ENCODE peak calls at places on chromosomes 4 and X, in four cellular contexts. One of them, this sample, is unnamed.

GRCh38 chrX:50450324-50450723 is 20.3 kb downstream of the DGKK start:
- DNase-seq in K562: no peak
- DNase-seq in HL-60: no peak
- DNase-seq in GM12878: no peak
- DNase-seq in this sample: no peak

GRCh38 chrX:132119821-132120220 is 8.0 kb downstream of the FRMD7 start:
- DNase-seq in GM12878: no peak
- DNase-seq in K562: no peak
- DNase-seq in HL-60: no peak
- DNase-seq in this sample: no peak

GRCh38 chrX:113980953-113981352 is 602.9 kb upstream of the HTR2C start:
- DNase-seq in HL-60: no peak
- DNase-seq in GM12878: no peak
- DNase-seq in K562: no peak
- DNase-seq in this sample: no peak

GRCh38 chrX:43868791-43869190 is 13.5 kb downstream of the MAOB start:
- DNase-seq in HL-60: no peak
- DNase-seq in GM12878: no peak
- DNase-seq in K562: no peak
- DNase-seq in this sample: no peak

GRCh38 chr4:105619193-105619931 is 66.9 kb downstream of the ARHGEF38 start:
- DNase-seq in HL-60: no peak
- DNase-seq in GM12878: no peak
- DNase-seq in K562: no peak
- DNase-seq in this sample: no peak

GRCh38 chrX:97863261-97863660 is 979.6 kb downstream of the RPA4 start:
- DNase-seq in GM12878: no peak
- DNase-seq in K562: no peak
- DNase-seq in HL-60: no peak
- DNase-seq in this sample: no peak

GRCh38 chr4:128524311-128524710 is 236.7 kb upstream of the PGRMC2 start:
- DNase-seq in HL-60: no peak
- DNase-seq in GM12878: no peak
- DNase-seq in K562: no peak
- DNase-seq in this sample: no peak

GRCh38 chr4:72326692-72327632 is 242.1 kb downstream of the ADAMTS3 start:
- DNase-seq in K562: peak
- DNase-seq in HL-60: no peak
- DNase-seq in GM12878: no peak
- DNase-seq in this sample: no peak

GRCh38 chr4:109025471-109026076 is 262.7 kb upstream of the ETNPPL start:
- DNase-seq in HL-60: no peak
- DNase-seq in GM12878: no peak
- DNase-seq in K562: no peak
- DNase-seq in this sample: no peak

GRCh38 chr4:185346975-185347601 is 48.6 kb downstream of the LRP2BP start:
- DNase-seq in GM12878: no peak
- DNase-seq in K562: no peak
- DNase-seq in HL-60: no peak
- DNase-seq in this sample: no peak

GRCh38 chr4:83855044-83855443 is 319.1 kb downstream of the GPAT3 start:
- DNase-seq in GM12878: no peak
- DNase-seq in HL-60: no peak
- DNase-seq in K562: no peak
- DNase-seq in this sample: no peak

GRCh38 chr4:40471923-40472322 is 136.8 kb downstream of the CHRNA9 start:
- DNase-seq in GM12878: no peak
- DNase-seq in K562: no peak
- DNase-seq in HL-60: no peak
- DNase-seq in this sample: no peak

GRCh38 chr4:88439161-88439760 is 17.7 kb upstream of the HERC5 start:
- DNase-seq in HL-60: no peak
- DNase-seq in GM12878: no peak
- DNase-seq in K562: no peak
- DNase-seq in this sample: no peak

GRCh38 chr4:21569638-21570037 is 378.9 kb downstream of the KCNIP4 start:
- DNase-seq in K562: no peak
- DNase-seq in HL-60: no peak
- DNase-seq in GM12878: no peak
- DNase-seq in this sample: no peak

GRCh38 chr4:15955670-15956069 is 7.3 kb downstream of the FGFBP2 start:
- DNase-seq in GM12878: no peak
- DNase-seq in K562: no peak
- DNase-seq in HL-60: no peak
- DNase-seq in this sample: no peak

GRCh38 chr4:110046588-110047049 is 133.9 kb downstream of the EGF start:
- DNase-seq in HL-60: no peak
- DNase-seq in K562: no peak
- DNase-seq in GM12878: no peak
- DNase-seq in this sample: no peak

GRCh38 chr4:105415281-105415744 is 58.5 kb downstream of the PPA2 start:
- DNase-seq in GM12878: no peak
- DNase-seq in HL-60: no peak
- DNase-seq in K562: no peak
- DNase-seq in this sample: no peak

GRCh38 chr4:26992657-26993361 is 132.2 kb downstream of the STIM2 start:
- DNase-seq in HL-60: no peak
- DNase-seq in GM12878: peak
- DNase-seq in K562: peak
- DNase-seq in this sample: no peak

DNA sequence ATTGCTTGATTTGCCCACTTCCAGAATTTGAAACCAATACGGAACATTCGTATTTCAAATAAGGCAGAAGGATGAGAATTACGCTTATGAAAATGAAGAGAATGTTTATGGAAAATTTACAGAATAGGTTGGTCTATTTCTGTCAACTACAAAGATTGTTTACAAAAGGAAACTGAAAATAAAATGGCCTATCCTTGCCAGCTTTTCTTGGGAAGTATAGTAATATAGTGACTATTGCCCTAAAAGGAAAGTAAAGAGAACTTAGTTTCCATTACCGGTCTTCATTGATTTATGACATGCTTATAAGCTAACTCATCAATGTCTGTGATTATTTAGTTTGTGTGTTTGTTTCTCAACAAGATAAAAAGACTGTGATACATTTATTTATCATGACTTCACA is 2.9 kb upstream of the SPRY1 start:
- DNase-seq in GM12878: no peak
- DNase-seq in K562: no peak
- DNase-seq in HL-60: no peak
- DNase-seq in this sample: no peak
- TF ChIP-seq SPI1 in GM12878: no peak
- TF ChIP-seq SPI1 in K562: no peak
- TF ChIP-seq SPI1 in HL-60: no peak
- TF ChIP-seq SPI1 in this sample: no peak

DNA sequence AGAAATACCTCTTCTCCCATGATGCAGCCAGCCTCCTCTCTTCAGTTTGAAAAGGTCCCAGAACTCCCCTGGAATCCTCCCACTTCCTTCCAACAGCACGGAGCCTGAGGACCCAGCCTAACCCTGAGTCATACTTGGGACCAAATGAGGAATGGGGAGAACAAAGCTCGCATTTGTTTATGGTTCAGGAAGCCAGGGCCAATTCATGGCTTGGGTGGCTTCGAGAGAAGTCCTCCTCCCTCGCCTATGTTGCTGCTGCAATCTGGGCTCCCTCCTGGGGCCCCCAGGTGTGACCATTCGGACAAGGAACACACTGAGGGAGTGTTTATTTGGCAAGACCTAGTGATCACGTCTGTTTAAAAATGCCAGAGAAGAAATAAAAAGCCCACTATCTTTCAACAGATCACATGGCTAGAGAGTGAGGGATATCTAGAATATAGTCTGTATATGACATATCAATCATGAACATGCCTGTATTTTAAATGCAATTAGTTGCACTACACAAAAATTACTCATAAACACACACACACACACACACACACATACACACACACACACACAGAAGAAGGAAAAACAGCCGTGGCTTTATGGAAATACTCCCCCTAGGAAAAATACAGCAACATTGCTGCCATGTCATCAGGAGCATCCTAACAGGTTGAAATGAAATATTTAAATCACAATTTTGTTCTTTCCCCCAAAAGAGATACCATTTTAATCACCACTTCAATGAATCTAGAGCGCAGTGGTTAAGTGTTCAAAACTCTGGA is 155.7 kb upstream of the MAP3K15 start:
- DNase-seq in GM12878: no peak
- DNase-seq in HL-60: no peak
- DNase-seq in K562: no peak
- DNase-seq in this sample: no peak
- TF ChIP-seq POLR2AphosphoS5 in GM12878: no peak
- TF ChIP-seq POLR2AphosphoS5 in HL-60: no peak
- TF ChIP-seq POLR2AphosphoS5 in K562: no peak
- TF ChIP-seq POLR2AphosphoS5 in this sample: no peak

GRCh38 chrX:39726810-39727209 is 370.9 kb downstream of the BCOR start:
- DNase-seq in GM12878: no peak
- DNase-seq in HL-60: no peak
- DNase-seq in K562: no peak
- DNase-seq in this sample: no peak
- TF ChIP-seq SPI1 in GM12878: no peak
- TF ChIP-seq SPI1 in HL-60: no peak
- TF ChIP-seq SPI1 in K562: no peak
- TF ChIP-seq SPI1 in this sample: no peak

GRCh38 chr4:7769936-7770674 is 169.6 kb downstream of the AFAP1 start:
- DNase-seq in HL-60: no peak
- DNase-seq in GM12878: no peak
- DNase-seq in K562: no peak
- DNase-seq in this sample: no peak
- TF ChIP-seq POLR2AphosphoS5 in HL-60: no peak
- TF ChIP-seq POLR2AphosphoS5 in GM12878: no peak
- TF ChIP-seq POLR2AphosphoS5 in K562: no peak
- TF ChIP-seq POLR2AphosphoS5 in this sample: no peak

GRCh38 chrX:8967471-8967870 is 66.5 kb downstream of the FAM9B start:
- DNase-seq in K562: no peak
- DNase-seq in GM12878: no peak
- DNase-seq in HL-60: no peak
- DNase-seq in this sample: no peak

DNA sequence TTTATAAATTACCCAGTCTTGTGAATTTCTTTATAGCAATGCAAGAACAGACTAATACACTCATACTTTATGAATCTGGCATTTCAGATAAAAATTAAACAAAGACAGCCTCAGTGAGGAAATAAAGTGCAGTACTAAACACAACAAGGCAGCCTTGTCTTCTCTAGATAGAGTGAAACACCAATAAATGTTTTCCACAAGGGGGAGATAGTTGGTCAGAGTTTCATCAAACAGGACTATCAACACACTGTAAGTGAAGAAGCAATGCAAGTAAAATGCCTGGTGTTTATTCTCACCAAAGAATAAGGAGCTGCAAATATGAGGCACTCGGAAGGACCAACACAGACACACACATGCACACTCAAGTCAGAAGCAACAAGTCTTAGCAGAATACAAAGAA is 62.8 kb downstream of the FAM9B start:
- DNase-seq in HL-60: peak
- DNase-seq in K562: peak
- DNase-seq in GM12878: no peak
- DNase-seq in this sample: no peak
- TF ChIP-seq SPI1 in HL-60: no peak
- TF ChIP-seq SPI1 in K562: no peak
- TF ChIP-seq SPI1 in GM12878: no peak
- TF ChIP-seq SPI1 in this sample: no peak

GRCh38 chrX:39058724-39059123 is 257.5 kb downstream of the MID1IP1 start:
- DNase-seq in HL-60: no peak
- DNase-seq in K562: no peak
- DNase-seq in GM12878: no peak
- DNase-seq in this sample: no peak

GRCh38 chrX:39065051-39065871 is 264.0 kb downstream of the MID1IP1 start:
- DNase-seq in HL-60: no peak
- DNase-seq in K562: no peak
- DNase-seq in GM12878: no peak
- DNase-seq in this sample: no peak

GRCh38 chrX:39059866-39060265 is 258.6 kb downstream of the MID1IP1 start:
- DNase-seq in GM12878: no peak
- DNase-seq in HL-60: no peak
- DNase-seq in K562: no peak
- DNase-seq in this sample: no peak

GRCh38 chrX:39063702-39064101 is 262.4 kb downstream of the MID1IP1 start:
- DNase-seq in GM12878: no peak
- DNase-seq in K562: no peak
- DNase-seq in HL-60: no peak
- DNase-seq in this sample: no peak

GRCh38 chrX:39063037-39063436 is 261.8 kb downstream of the MID1IP1 start:
- DNase-seq in K562: no peak
- DNase-seq in GM12878: no peak
- DNase-seq in HL-60: peak
- DNase-seq in this sample: no peak
- TF ChIP-seq POLR2AphosphoS5 in K562: no peak
- TF ChIP-seq POLR2AphosphoS5 in GM12878: no peak
- TF ChIP-seq POLR2AphosphoS5 in HL-60: peak
- TF ChIP-seq POLR2AphosphoS5 in this sample: no peak

GRCh38 chrX:71464968-71465367 is 67.9 kb upstream of the OGT start:
- DNase-seq in K562: no peak
- DNase-seq in HL-60: no peak
- DNase-seq in GM12878: no peak
- DNase-seq in this sample: no peak

GRCh38 chrX:71466979-71467523 is 65.9 kb upstream of the OGT start:
- DNase-seq in GM12878: no peak
- DNase-seq in K562: peak
- DNase-seq in HL-60: no peak
- DNase-seq in this sample: no peak
- TF ChIP-seq SPI1 in GM12878: no peak
- TF ChIP-seq SPI1 in K562: no peak
- TF ChIP-seq SPI1 in HL-60: no peak
- TF ChIP-seq SPI1 in this sample: no peak

GRCh38 chr4:129565214-129565613 is 469.3 kb downstream of the C4orf33 start:
- DNase-seq in GM12878: no peak
- DNase-seq in K562: no peak
- DNase-seq in HL-60: no peak
- DNase-seq in this sample: no peak

GRCh38 chr4:129561280-129561679 is 465.3 kb downstream of the C4orf33 start:
- DNase-seq in K562: no peak
- DNase-seq in HL-60: no peak
- DNase-seq in GM12878: no peak
- DNase-seq in this sample: no peak

DNA sequence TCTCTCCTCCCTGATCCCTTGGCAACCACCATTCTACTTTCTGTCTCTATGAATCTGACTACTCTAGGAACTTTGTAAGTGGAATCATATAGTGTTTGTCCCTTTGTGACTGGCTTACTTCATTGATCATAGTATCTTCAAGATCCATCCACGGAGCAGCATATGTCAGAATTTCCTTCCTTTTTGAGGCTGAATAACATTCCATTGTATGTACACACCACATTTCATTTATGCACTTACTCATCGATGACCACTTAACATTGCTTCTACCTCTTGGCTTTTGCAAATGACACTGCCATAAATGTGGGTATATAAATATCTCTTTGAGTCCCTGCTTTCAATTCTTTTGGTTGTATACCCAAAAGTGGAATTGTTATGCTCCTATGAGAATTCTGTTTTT is 465.9 kb downstream of the C4orf33 start:
- DNase-seq in K562: no peak
- DNase-seq in HL-60: no peak
- DNase-seq in GM12878: no peak
- DNase-seq in this sample: no peak
- TF ChIP-seq POLR2AphosphoS5 in K562: no peak
- TF ChIP-seq POLR2AphosphoS5 in HL-60: no peak
- TF ChIP-seq POLR2AphosphoS5 in GM12878: no peak
- TF ChIP-seq POLR2AphosphoS5 in this sample: no peak